ENCODE peak calls at places on chromosomes 13 and 19, in five cellular contexts. Y is thoracic aorta, D is IMR-90, G is lower lobe of right lung, W is adrenal gland. M is an unnamed sample.

GRCh38 chr19:51807111-51807701 is 12.2 kb downstream of the FPR3 start:
- DNase-seq in G (peak; percentile 62), W (no peak), Y (no peak), D (no peak), M (no peak)

GRCh38 chr13:111944171-111944583 is 122.8 kb upstream of the SOX1 start:
- DNase-seq in D (no peak), W (no peak), Y (no peak), G (no peak), M (no peak)

GRCh38 chr13:26255717-26256277 is 1.9 kb downstream of the CDK8 start:
- DNase-seq in Y (no peak), W (no peak), D (peak; percentile 4), G (no peak), M (no peak)

GRCh38 chr13:36431204-36432105 is 840 bp upstream of the CCNA1 start:
- DNase-seq in G (peak; percentile 55), D (no peak), Y (no peak), W (no peak), M (no peak)

GRCh38 chr13:98439136-98439828 is 137.6 kb downstream of the STK24 start:
- DNase-seq in W (no peak), Y (no peak), G (peak; percentile 28), D (no peak), M (no peak)

GRCh38 chr13:23859904-23860303 is 29.3 kb downstream of the MIPEP start:
- DNase-seq in G (no peak), D (no peak), W (no peak), Y (no peak), M (no peak)

GRCh38 chr13:113935081-113935511 is 38.8 kb downstream of the C13orf46 start:
- DNase-seq in W (no peak), D (no peak), G (no peak), Y (no peak), M (peak; percentile 17)

GRCh38 chr19:33914599-33914998 is 117.9 kb downstream of the KCTD15 start:
- DNase-seq in Y (no peak), W (no peak), D (no peak), G (no peak), M (no peak)

GRCh38 chr13:80476953-80477352 is 136.0 kb upstream of the SPRY2 start:
- DNase-seq in Y (no peak), D (no peak), G (no peak), W (no peak), M (no peak)

GRCh38 chr13:93561553-93561952 is 334.9 kb downstream of the GPC6 start:
- DNase-seq in W (no peak), D (no peak), Y (no peak), G (no peak), M (no peak)

GRCh38 chr13:80086304-80086721 is 254.6 kb downstream of the SPRY2 start:
- DNase-seq in Y (no peak), W (no peak), D (peak; percentile 60), G (no peak), M (no peak)

GRCh38 chr13:35718084-35718483 is 241.6 kb upstream of the MAB21L1 start:
- DNase-seq in Y (no peak), D (no peak), W (no peak), G (no peak), M (no peak)

GRCh38 chr19:6736917-6737283 is 480 bp downstream of the GPR108 start:
- DNase-seq in Y (no peak), W (no peak), D (no peak), G (no peak), M (no peak)

GRCh38 chr13:90868321-90868920 is 479.1 kb upstream of the MIR17HG start:
- DNase-seq in W (no peak), D (peak; percentile 11), G (no peak), Y (no peak), M (peak; percentile 58)

GRCh38 chr19:36255316-36255715 is 40.4 kb downstream of the ZNF146 start:
- DNase-seq in Y (no peak), W (no peak), G (no peak), D (no peak), M (no peak)

GRCh38 chr19:43564800-43565199 is 10.5 kb downstream of the XRCC1 start:
- DNase-seq in D (no peak), Y (no peak), G (no peak), W (no peak), M (no peak)

GRCh38 chr13:109182777-109183465 is 553.5 kb downstream of the MYO16 start:
- DNase-seq in Y (no peak), G (no peak), D (peak; percentile 22), W (no peak), M (no peak)

GRCh38 chr19:49861127-49861526 is 6.2 kb downstream of the PNKP start:
- DNase-seq in G (peak; percentile 49), Y (no peak), W (peak; percentile 85), D (no peak), M (peak; percentile 72)

GRCh38 chr13:99894835-99895427 is 76.6 kb downstream of the ZIC5 start:
- DNase-seq in G (no peak), D (no peak), Y (no peak), W (no peak), M (peak; percentile 40)

GRCh38 chr13:42654760-42655159 is 80.8 kb downstream of the TNFSF11 start:
- DNase-seq in W (no peak), Y (no peak), D (no peak), G (no peak), M (no peak)

GRCh38 chr19:39671739-39672363 is 16.1 kb downstream of the LGALS16 start:
- DNase-seq in W (peak; percentile 22), D (peak; percentile 43), Y (no peak), G (no peak), M (peak; percentile 61)

GRCh38 chr13:21684576-21684975 is 13.7 kb downstream of the FGF9 start:
- DNase-seq in D (peak; percentile 51), W (no peak), G (no peak), Y (no peak), M (no peak)

GRCh38 chr19:56718231-56718630 is 46.7 kb upstream of the ZNF835 start:
- DNase-seq in W (no peak), G (no peak), Y (no peak), D (no peak), M (no peak)

GRCh38 chr13:51019026-51019425 is 92.0 kb downstream of the C13orf42 start:
- DNase-seq in G (no peak), D (no peak), Y (no peak), W (no peak), M (no peak)

GRCh38 chr13:40345149-40345514 is 321.3 kb downstream of the FOXO1 start:
- DNase-seq in D (no peak), G (no peak), W (no peak), Y (no peak), M (no peak)

GRCh38 chr19:1101337-1101698 is 2.5 kb upstream of the GPX4 start:
- DNase-seq in W (no peak), D (no peak), Y (no peak), G (peak; percentile 77), M (no peak)

GRCh38 chr19:1094978-1095701 is at the start of gene POLR2E:
- DNase-seq in Y (peak; percentile 92), D (peak; percentile 98), G (peak; percentile 99), W (peak; percentile 99), M (peak; percentile 99)

GRCh38 chr19:1094655-1094977 is 559 bp downstream of the POLR2E start:
- DNase-seq in D (no peak), Y (no peak), W (no peak), G (no peak), M (no peak)

GRCh38 chr19:1097810-1098176 is 2.6 kb upstream of the POLR2E start:
- DNase-seq in Y (no peak), W (no peak), G (peak; percentile 78), D (no peak), M (no peak)

GRCh38 chr19:1098177-1099051 is 3.2 kb upstream of the POLR2E start:
- DNase-seq in G (peak; percentile 76), Y (no peak), W (peak; percentile 64), D (peak; percentile 34), M (no peak)
- H3K4me1 ChIP-seq in G (peaks cover 73% of the 10 kb centered on the region), Y (peaks cover 73% of the 10 kb centered on the region), W (peaks cover 50% of the 10 kb centered on the region), D (peaks cover 20% of the 10 kb centered on the region), M (peaks cover 41% of the 10 kb centered on the region)

DNA sequence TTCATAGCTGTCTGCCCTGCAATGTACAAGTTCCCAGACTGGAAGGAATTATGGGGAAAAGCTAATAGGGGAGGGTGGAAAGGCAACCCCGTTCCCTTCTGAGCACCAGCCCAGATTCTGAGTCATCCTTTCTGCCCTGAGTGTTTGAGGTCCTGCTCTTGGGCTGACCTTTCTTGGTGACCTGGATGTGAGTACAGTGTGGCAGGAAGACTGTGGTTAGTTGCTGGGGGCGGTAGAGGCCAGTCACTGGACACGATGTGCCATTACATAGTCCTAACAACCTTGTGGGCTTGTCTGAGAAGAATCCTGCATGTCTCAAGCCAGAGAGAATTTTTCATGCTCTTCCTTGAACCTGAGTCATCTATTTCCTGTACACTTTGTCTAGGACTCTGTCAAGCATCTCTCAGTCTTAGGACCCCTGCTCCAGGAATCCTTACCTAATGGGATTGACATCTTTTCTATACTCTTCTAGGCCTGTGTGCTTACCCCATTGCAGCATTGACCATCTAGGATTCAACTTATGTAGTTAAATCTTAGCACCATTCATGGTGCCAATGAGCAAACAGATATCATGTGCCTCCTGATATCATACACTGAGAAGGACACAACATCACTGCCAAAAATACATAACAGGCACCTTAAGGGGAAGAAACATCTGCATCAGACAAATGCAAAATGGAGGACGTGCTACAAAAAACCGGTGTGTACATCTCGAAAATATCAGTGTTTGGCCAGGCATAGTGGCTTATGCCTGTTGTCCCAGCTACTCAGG is 8.1 kb upstream of the ANGPTL4 start:
- DNase-seq in W (peak; percentile 89), G (no peak), D (peak; percentile 98), Y (peak; percentile 47), M (no peak)
- TF ChIP-seq CTCF in W (no peak), G (no peak), D (no peak), Y (no peak), M (no peak)

DNA sequence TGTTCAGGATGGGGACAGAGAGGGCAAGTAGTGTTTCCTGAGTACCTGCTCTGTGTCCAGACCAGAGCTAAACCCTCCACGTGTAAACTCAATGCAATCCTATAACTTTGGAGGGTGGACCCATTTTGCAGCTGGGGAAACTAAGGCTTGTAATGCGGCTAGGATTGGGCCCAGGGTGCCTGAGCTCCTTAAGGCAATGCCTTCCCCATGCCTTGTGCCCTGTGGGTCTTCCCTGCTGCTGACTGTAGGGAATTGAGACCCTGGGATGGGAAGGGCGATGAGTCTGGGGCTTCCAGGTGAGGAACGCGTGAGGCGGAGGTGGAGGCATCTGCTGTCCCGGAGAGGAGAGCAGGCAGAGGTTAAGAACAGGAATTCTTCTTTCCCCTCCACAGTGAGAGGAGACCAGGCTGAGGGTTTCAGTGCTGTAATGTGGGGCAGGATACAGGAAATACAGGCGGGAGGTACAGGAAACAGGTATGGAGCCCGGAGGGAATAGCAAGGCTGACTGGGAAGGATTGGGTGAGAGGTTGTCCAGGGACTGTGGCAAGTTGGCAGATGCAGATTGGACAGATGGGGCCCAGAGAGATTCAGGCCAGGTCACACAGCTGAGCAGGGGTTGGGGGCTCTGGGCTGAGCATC is 19.2 kb downstream of the SLC27A1 start:
- DNase-seq in D (no peak), W (no peak), Y (no peak), G (no peak), M (no peak)
- H3K4me1 ChIP-seq in D (no peaks in the 10 kb centered on the region), W (peaks cover 13% of the 10 kb centered on the region), Y (no peaks in the 10 kb centered on the region), G (peaks cover 22% of the 10 kb centered on the region), M (peaks cover 11% of the 10 kb centered on the region)

DNA sequence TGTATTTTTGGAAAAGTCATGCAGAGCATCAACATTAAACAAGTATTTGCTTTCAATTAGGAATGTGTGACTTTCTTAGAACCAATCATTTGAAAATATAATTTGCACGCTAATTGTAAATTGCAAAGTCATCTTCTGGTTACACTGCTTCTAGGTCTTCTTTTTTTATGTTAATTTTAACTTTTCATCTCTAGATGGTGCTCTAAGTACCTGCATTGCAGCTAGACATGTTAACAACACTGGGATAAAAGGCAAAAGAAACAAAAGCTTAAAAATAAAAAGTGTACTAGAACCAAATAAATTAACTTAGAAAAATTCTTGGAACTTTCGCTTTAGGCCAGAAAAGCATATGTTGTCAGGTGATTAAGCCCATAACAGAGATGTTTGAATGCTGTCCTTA is 2758.2 kb downstream of the PCDH9 start:
- DNase-seq in G (no peak), Y (no peak), D (peak; percentile 60), W (no peak), M (no peak)
- TF ChIP-seq CTCF in G (no peak), Y (peak; percentile 35), D (peak; percentile 66), W (no peak), M (no peak)

GRCh38 chr19:55272142-55272541 is 7.8 kb downstream of the HSPBP1 start:
- DNase-seq in G (no peak), Y (no peak), D (no peak), W (no peak), M (no peak)
- H3K4me1 ChIP-seq in G (no peaks in the 10 kb centered on the region), Y (no peaks in the 10 kb centered on the region), D (no peaks in the 10 kb centered on the region), W (no peaks in the 10 kb centered on the region), M (no peaks in the 10 kb centered on the region)

M was measured in mucosa of descending colon.